ENCODE peak calls at places on chromosome 12, in seven cellular contexts. B is sigmoid colon, X is tibial nerve, C is A549, M is fibroblast of lung, H is testis, U is psoas muscle. O is an unnamed sample.

GRCh38 chr12:103495158-103495782 is 498 bp downstream of the C12orf42 start:
- DNase-seq in U (peak), C (peak), X (no peak), B (no peak), H (peak), M (no peak), O (peak)

GRCh38 chr12:106108187-106108816 is 30.5 kb downstream of the NUAK1 start:
- DNase-seq in X (no peak), U (no peak), B (peak), M (peak), C (peak), H (no peak), O (no peak)

GRCh38 chr12:14367097-14367661 is 1.7 kb downstream of the ATF7IP start:
- DNase-seq in H (no peak), M (peak), C (peak), X (no peak), B (no peak), U (no peak), O (no peak)

GRCh38 chr12:5927732-5928516 is 17.1 kb downstream of the ANO2 start:
- DNase-seq in M (no peak), H (no peak), U (no peak), B (no peak), C (no peak), X (no peak), O (no peak)

GRCh38 chr12:45203767-45204166 is 12.1 kb upstream of the ANO6 start:
- DNase-seq in B (no peak), H (no peak), X (no peak), M (no peak), C (no peak), U (no peak), O (no peak)

GRCh38 chr12:83039413-83039812 is 352.7 kb downstream of the TMTC2 start:
- DNase-seq in X (no peak), C (no peak), M (no peak), U (no peak), B (no peak), H (no peak), O (no peak)

GRCh38 chr12:48852734-48853168 is 788 bp upstream of the DDX23 start:
- DNase-seq in B (no peak), U (no peak), X (no peak), C (no peak), M (no peak), H (no peak), O (no peak)

GRCh38 chr12:44157359-44157758 is 321.5 kb downstream of the TMEM117 start:
- DNase-seq in B (no peak), M (no peak), H (no peak), U (no peak), C (no peak), X (no peak), O (no peak)

GRCh38 chr12:109606261-109607028 is 32.9 kb downstream of the MVK start:
- DNase-seq in C (no peak), M (no peak), H (no peak), X (no peak), U (no peak), B (no peak), O (no peak)

GRCh38 chr12:42756841-42757661 is 167.5 kb upstream of the PRICKLE1 start:
- DNase-seq in X (no peak), M (peak), C (peak), B (no peak), U (no peak), H (no peak), O (no peak)

GRCh38 chr12:103881261-103881660 is 40.2 kb upstream of the NT5DC3 start:
- DNase-seq in C (no peak), H (no peak), U (no peak), B (no peak), X (no peak), M (no peak), O (no peak)

GRCh38 chr12:46266382-46266791 is 2.5 kb downstream of the SLC38A1 start:
- DNase-seq in M (peak), B (no peak), C (peak), H (no peak), X (no peak), U (no peak), O (no peak)

GRCh38 chr12:19223018-19223417 is 93.5 kb downstream of the PLEKHA5 start:
- DNase-seq in C (peak), H (no peak), M (no peak), X (no peak), U (no peak), B (no peak), O (no peak)

GRCh38 chr12:50530532-50530931 is 25.7 kb downstream of the DIP2B start:
- DNase-seq in M (no peak), U (no peak), C (no peak), B (no peak), X (no peak), H (no peak), O (no peak)

GRCh38 chr12:50529345-50529744 is 24.6 kb downstream of the DIP2B start:
- DNase-seq in X (no peak), C (no peak), H (no peak), M (no peak), B (no peak), U (no peak), O (no peak)

GRCh38 chr12:50525422-50525821 is 20.6 kb downstream of the DIP2B start:
- DNase-seq in H (no peak), M (no peak), U (no peak), C (no peak), B (no peak), X (no peak), O (no peak)

GRCh38 chr12:50527086-50527726 is 22.4 kb downstream of the DIP2B start:
- DNase-seq in H (no peak), M (no peak), U (no peak), C (no peak), B (no peak), X (no peak), O (no peak)

GRCh38 chr12:50528800-50529199 is 24.0 kb downstream of the DIP2B start:
- DNase-seq in C (no peak), X (no peak), U (no peak), H (no peak), B (no peak), M (no peak), O (no peak)
- H3K27ac ChIP-seq in C (no peak), X (no peak), U (no peak), H (no peak), B (no peak), M (no peak), O (no peak)

DNA sequence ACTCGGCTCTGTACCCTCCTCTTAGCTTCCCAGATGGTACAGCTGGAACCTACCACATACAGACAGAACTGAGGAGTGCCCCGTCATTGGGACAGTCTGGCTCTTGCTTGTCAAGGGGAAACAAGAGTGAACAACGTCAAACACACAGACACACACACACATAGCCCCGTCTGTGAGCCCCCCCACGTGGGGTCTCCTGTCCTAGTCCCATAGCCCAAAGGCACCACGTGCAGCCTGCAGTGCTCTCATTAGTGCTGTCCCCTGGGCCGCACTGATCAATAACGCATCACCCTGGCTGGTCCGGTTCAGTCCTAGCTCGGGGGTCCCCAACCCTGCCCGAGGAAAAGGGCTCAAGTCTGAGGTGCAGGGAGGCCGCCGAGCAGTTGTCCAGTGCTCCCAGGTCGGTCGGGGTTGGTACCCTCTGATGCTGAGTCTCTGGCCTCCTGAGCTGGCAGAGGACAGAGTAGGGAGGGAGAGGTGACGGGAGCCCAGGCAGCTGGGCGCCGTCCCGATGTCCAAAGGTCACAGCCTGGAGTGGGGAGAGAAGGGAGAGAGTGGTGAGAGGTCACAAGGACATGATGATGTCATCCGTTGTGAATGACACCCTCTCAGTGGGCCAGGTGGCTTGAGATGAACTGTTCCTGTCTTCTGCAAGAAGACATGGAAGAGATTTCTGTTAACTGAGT is 105.4 kb upstream of the NOS1 start:
- DNase-seq in X (no peak), U (no peak), H (no peak), M (no peak), C (peak), B (no peak), O (no peak)
- H3K4me3 ChIP-seq in X (no peak), U (no peak), H (no peak), M (no peak), C (no peak), B (no peak), O (no peak)

GRCh38 chr12:53056901-53057300 is 7.0 kb downstream of the TNS2 start:
- DNase-seq in H (no peak), C (no peak), U (peak), M (no peak), X (no peak), B (peak), O (no peak)

GRCh38 chr12:53055471-53056266 is 5.8 kb downstream of the TNS2 start:
- DNase-seq in X (no peak), M (no peak), C (no peak), B (peak), U (peak), H (no peak), O (no peak)

GRCh38 chr12:53057816-53058500 is 8.1 kb downstream of the TNS2 start:
- DNase-seq in H (peak), C (no peak), B (peak), M (no peak), X (peak), U (no peak), O (no peak)

GRCh38 chr12:53054112-53054878 is 4.4 kb downstream of the TNS2 start:
- DNase-seq in X (peak), U (peak), M (peak), C (peak), B (peak), H (peak), O (peak)

GRCh38 chr12:53056296-53056695 is 6.4 kb downstream of the TNS2 start:
- DNase-seq in B (peak), M (no peak), X (no peak), C (no peak), H (no peak), U (peak), O (no peak)
- H3K27ac ChIP-seq in B (peak), M (no peak), X (no peak), C (no peak), H (no peak), U (no peak), O (no peak)

GRCh38 chr12:6960291-6961277 is 9.4 kb downstream of the PTPN6 start:
- DNase-seq in H (peak), C (peak), X (no peak), U (peak), M (peak), B (peak), O (no peak)
- H3K4me3 ChIP-seq in H (no peak), C (no peak), X (peak), U (peak), M (no peak), B (no peak), O (no peak)

GRCh38 chr12:94182971-94183701 is 34.8 kb downstream of the PLXNC1 start:
- DNase-seq in M (no peak), U (no peak), X (no peak), C (peak), H (no peak), B (no peak), O (no peak)
- H3K27ac ChIP-seq in M (no peak), U (no peak), X (no peak), C (peak), H (no peak), B (no peak), O (no peak)

DNA sequence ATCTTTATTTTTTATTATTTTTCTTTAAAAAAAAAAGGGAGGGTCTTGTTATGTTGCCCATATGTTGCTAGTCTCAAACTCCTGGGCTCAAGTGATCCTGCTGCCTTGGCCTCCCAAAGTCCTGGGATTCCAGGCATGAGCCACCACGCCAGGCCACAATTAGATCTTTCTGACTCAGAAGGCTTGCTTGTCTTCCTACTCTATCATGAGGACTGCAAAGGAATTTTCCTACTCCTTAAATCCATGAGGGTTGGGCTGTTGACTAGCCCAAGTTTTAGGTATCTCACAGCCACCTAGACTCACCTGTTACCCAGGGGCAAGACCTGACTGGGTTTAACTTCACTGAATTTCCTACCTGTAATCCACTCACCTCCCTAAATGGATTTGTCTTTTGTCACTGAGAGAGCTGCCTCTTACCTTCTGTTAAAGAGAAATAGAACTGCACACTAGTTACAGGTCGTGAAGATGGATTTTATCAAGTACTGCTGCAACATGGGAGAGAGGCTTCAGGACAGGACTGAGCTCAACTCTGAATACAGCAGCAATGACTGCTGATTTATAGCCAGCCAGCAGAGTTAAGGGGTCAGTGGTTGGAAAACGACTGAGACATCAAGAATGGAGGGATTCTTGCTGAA is 72.3 kb downstream of the B4GALNT3 start:
- DNase-seq in X (no peak), U (no peak), C (no peak), M (no peak), H (no peak), B (no peak), O (no peak)
- H3K4me3 ChIP-seq in X (no peak), U (no peak), C (no peak), M (no peak), H (no peak), B (no peak), O (no peak)

GRCh38 chr12:117343849-117344248 is 17.6 kb downstream of the NOS1 start:
- DNase-seq in M (no peak), X (no peak), U (no peak), H (no peak), C (no peak), B (no peak), O (no peak)

GRCh38 chr12:117342682-117343081 is 18.7 kb downstream of the NOS1 start:
- DNase-seq in X (no peak), M (no peak), C (peak), U (no peak), H (no peak), B (no peak), O (no peak)

GRCh38 chr12:117343296-117343695 is 18.1 kb downstream of the NOS1 start:
- DNase-seq in U (no peak), H (no peak), M (no peak), C (no peak), B (no peak), X (no peak), O (no peak)

GRCh38 chr12:117342247-117342646 is 19.2 kb downstream of the NOS1 start:
- DNase-seq in X (no peak), U (no peak), H (no peak), M (no peak), B (no peak), C (no peak), O (no peak)

GRCh38 chr12:117344716-117345115 is 16.7 kb downstream of the NOS1 start:
- DNase-seq in X (no peak), C (no peak), H (no peak), U (no peak), B (no peak), M (no peak), O (no peak)
- H3K27ac ChIP-seq in X (no peak), C (no peak), H (no peak), U (no peak), B (no peak), M (no peak), O (no peak)

O was measured in upper lobe of left lung.